ENCODE peak calls at places on chromosomes 12 and 14, in seven cellular contexts. S is iPS DF 19.7; P is T-helper 2 cell; Y is renal cortical epithelial cell; Q is stimulated activated CD4-positive, alpha-beta T cell treated with anti-CD3 and anti-CD28 coated beads, Interleukin-2, amount 100 ng/mL, for 48 hours; D is fibroblast of lung; R is tibial nerve. M is an unnamed sample.

GRCh38 chr12:92408072-92408900 is 262.6 kb upstream of the BTG1 start:
- DNase-seq in R (no peak), S (no peak), D (no peak), Y (peak), Q (peak), P (peak), M (no peak)

GRCh38 chr12:2544213-2544612 is 250.6 kb upstream of the FKBP4 start:
- DNase-seq in P (peak), Y (no peak), D (no peak), R (no peak), S (no peak), Q (no peak), M (no peak)

GRCh38 chr12:52213541-52214420 is 19.3 kb upstream of the KRT7 start:
- DNase-seq in P (peak), D (peak), S (no peak), Y (peak), Q (peak), R (no peak), M (peak)

GRCh38 chr14:71163050-71163841 is 256.0 kb downstream of the PCNX1 start:
- DNase-seq in P (no peak), D (no peak), R (no peak), Q (no peak), Y (peak), S (no peak), M (no peak)

GRCh38 chr14:87944987-87945604 is 47.9 kb downstream of the GALC start:
- DNase-seq in S (no peak), P (peak), D (peak), R (no peak), Y (peak), Q (no peak), M (peak)

GRCh38 chr14:67586302-67586701 is 13.8 kb downstream of the PIGH start:
- DNase-seq in Y (no peak), D (no peak), P (no peak), Q (no peak), S (no peak), R (no peak), M (no peak)

GRCh38 chr12:117564885-117565284 is 203.5 kb upstream of the NOS1 start:
- DNase-seq in Q (no peak), P (no peak), R (no peak), S (no peak), D (no peak), Y (no peak), M (no peak)

GRCh38 chr12:93612719-93613228 is 40.3 kb downstream of the SOCS2 start:
- DNase-seq in Q (no peak), P (no peak), Y (no peak), R (no peak), D (no peak), S (no peak), M (no peak)

GRCh38 chr14:105343194-105343593 is 28.6 kb downstream of the PACS2 start:
- DNase-seq in Q (no peak), D (no peak), S (no peak), P (no peak), R (no peak), Y (no peak), M (no peak)

GRCh38 chr12:130286741-130287140 is 50.9 kb upstream of the PIWIL1 start:
- DNase-seq in Y (no peak), D (no peak), S (no peak), P (no peak), Q (no peak), R (no peak), M (no peak)

GRCh38 chr12:85669911-85670310 is 166.3 kb downstream of the RASSF9 start:
- DNase-seq in Q (no peak), P (no peak), S (no peak), D (no peak), R (no peak), Y (no peak), M (no peak)

GRCh38 chr12:121190523-121191031 is 19.4 kb upstream of the P2RX4 start:
- DNase-seq in Y (peak), D (peak), Q (no peak), R (no peak), S (no peak), P (no peak), M (no peak)

GRCh38 chr12:109736552-109737108 is 23.0 kb downstream of the FAM222A start:
- DNase-seq in P (peak), R (peak), D (peak), Y (peak), Q (no peak), S (no peak), M (peak)

GRCh38 chr12:121089031-121089812 is 43.5 kb upstream of the P2RX7 start:
- DNase-seq in D (no peak), Y (no peak), P (no peak), Q (no peak), R (no peak), S (no peak), M (no peak)

GRCh38 chr12:51901881-51902280 is 5.4 kb upstream of the ACVRL1 start:
- DNase-seq in S (no peak), R (no peak), D (no peak), Q (no peak), P (no peak), Y (no peak), M (no peak)

GRCh38 chr14:100213956-100214767 is 24.8 kb upstream of the YY1 start:
- DNase-seq in S (peak), R (peak), P (peak), Q (peak), D (peak), Y (peak), M (peak)